ENCODE peak calls at places on chromosomes 13 and 19, in eight cellular contexts. L, F, H, Y, I, M, G and R are unnamed samples.

GRCh38 chr13:82654143-82654542 is 1228.1 kb downstream of the SLITRK1 start:
- DNase-seq in H (no peak), G (no peak), Y (no peak), M (no peak), I (no peak), L (no peak), F (no peak), R (no peak)

GRCh38 chr19:33671211-33671610 is 49.5 kb downstream of the CHST8 start:
- DNase-seq in H (no peak), Y (no peak), G (no peak), F (no peak), I (no peak), M (no peak), L (peak; percentile 33), R (peak; percentile 54)

GRCh38 chr19:35641515-35642151 is at the start of gene ETV2:
- DNase-seq in G (peak; percentile 63), I (no peak), M (no peak), L (no peak), F (peak; percentile 25), Y (no peak), H (peak; percentile 40), R (no peak)

GRCh38 chr19:8403098-8403819 is 9.8 kb upstream of the MARCHF2 start:
- DNase-seq in L (no peak), H (no peak), G (no peak), M (no peak), F (no peak), Y (no peak), I (no peak), R (no peak)

GRCh38 chr13:20127263-20127562 is 33.6 kb downstream of the GJA3 start:
- DNase-seq in H (no peak), L (peak; percentile 73), Y (no peak), I (no peak), F (no peak), M (no peak), G (peak; percentile 10), R (no peak)

GRCh38 chr13:100131863-100132574 is 43.1 kb downstream of the PCCA start:
- DNase-seq in H (peak; percentile 97), F (peak; percentile 97), I (peak; percentile 81), L (no peak), M (peak; percentile 23), G (peak; percentile 89), Y (peak; percentile 89), R (no peak)

GRCh38 chr19:4059931-4060620 is 6.6 kb downstream of the ZBTB7A start:
- DNase-seq in F (peak; percentile 74), G (peak; percentile 54), H (no peak), M (no peak), L (peak; percentile 77), I (no peak), Y (peak; percentile 83), R (no peak)

GRCh38 chr13:79149210-79149609 is 256.8 kb downstream of the RBM26 start:
- DNase-seq in M (no peak), L (no peak), Y (no peak), H (no peak), I (no peak), G (no peak), F (no peak), R (no peak)

GRCh38 chr13:65378943-65379519 is 1851.1 kb downstream of the PCDH9 start:
- DNase-seq in G (peak; percentile 35), Y (no peak), H (peak; percentile 10), M (no peak), F (peak; percentile 11), L (no peak), I (peak; percentile 37), R (no peak)

GRCh38 chr19:1265611-1266115 is 3.5 kb upstream of the CIRBP start:
- DNase-seq in L (peak; percentile 93), Y (peak; percentile 67), H (peak; percentile 38), I (peak; percentile 62), F (peak; percentile 92), M (no peak), G (peak; percentile 66), R (peak; percentile 93)

GRCh38 chr19:6060600-6061391 is 49.5 kb downstream of the RFX2 start:
- DNase-seq in M (no peak), G (peak; percentile 23), H (peak; percentile 61), I (peak; percentile 56), F (peak; percentile 17), L (peak; percentile 77), Y (peak; percentile 87), R (peak; percentile 80)

GRCh38 chr19:33248553-33248953 is 22.9 kb upstream of the SLC7A10 start:
- DNase-seq in I (no peak), H (no peak), L (no peak), G (no peak), Y (no peak), F (no peak), M (no peak), R (no peak)

GRCh38 chr13:83620535-83621220 is 261.6 kb downstream of the SLITRK1 start:
- DNase-seq in G (peak; percentile 62), Y (peak; percentile 68), I (peak; percentile 45), H (no peak), M (peak; percentile 1), F (peak; percentile 54), L (no peak), R (no peak)

GRCh38 chr13:32409561-32410440 is 18.1 kb downstream of the N4BP2L1 start:
- DNase-seq in Y (no peak), H (peak; percentile 11), I (peak; percentile 63), G (peak; percentile 82), L (no peak), F (peak; percentile 87), M (no peak), R (no peak)

GRCh38 chr13:98487016-98487415 is 89.9 kb downstream of the STK24 start:
- DNase-seq in Y (no peak), G (no peak), M (no peak), I (no peak), H (no peak), L (no peak), F (no peak), R (no peak)

GRCh38 chr19:6811906-6812305 is 39.4 kb downstream of the VAV1 start:
- DNase-seq in G (peak; percentile 83), Y (peak; percentile 65), L (no peak), I (peak; percentile 16), M (no peak), F (peak; percentile 88), H (peak; percentile 60), R (no peak)

GRCh38 chr19:5958074-5958850 is 19.7 kb downstream of the RANBP3 start:
- DNase-seq in M (no peak), H (no peak), F (no peak), G (no peak), Y (no peak), L (no peak), I (no peak), R (no peak)

GRCh38 chr19:16825312-16826168 is 3.7 kb upstream of the SIN3B start:
- DNase-seq in G (peak; percentile 71), I (peak; percentile 87), Y (peak; percentile 48), L (no peak), F (peak; percentile 59), H (peak; percentile 55), M (peak; percentile 51), R (no peak)

DNA sequence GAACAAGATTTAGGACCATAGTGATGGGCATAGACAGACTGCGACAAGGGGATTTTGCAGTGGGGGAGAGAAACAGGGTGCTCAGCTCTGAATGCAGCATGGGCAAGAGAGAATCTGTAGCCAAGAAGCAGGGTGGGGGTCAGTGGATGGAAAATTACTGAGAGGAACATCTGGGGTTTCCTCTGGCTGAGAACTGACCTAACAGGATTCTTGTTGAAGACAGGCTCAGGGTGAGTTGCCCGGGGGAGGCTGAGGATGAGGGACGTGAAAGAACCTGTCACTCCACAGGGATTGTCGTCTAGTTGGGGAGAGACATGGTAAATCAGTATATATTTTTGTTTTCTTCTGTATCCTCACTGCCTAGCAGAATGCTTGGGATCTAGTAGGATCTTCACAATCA is 118.7 kb upstream of the PEG3 start:
- DNase-seq in L (no peak), I (no peak), H (no peak), G (no peak), F (no peak), Y (no peak), M (no peak), R (no peak)
- TF ChIP-seq CTCF in L (no peak), I (no peak), H (no peak), G (no peak), F (no peak), Y (no peak), M (no peak), R (no peak)

DNA sequence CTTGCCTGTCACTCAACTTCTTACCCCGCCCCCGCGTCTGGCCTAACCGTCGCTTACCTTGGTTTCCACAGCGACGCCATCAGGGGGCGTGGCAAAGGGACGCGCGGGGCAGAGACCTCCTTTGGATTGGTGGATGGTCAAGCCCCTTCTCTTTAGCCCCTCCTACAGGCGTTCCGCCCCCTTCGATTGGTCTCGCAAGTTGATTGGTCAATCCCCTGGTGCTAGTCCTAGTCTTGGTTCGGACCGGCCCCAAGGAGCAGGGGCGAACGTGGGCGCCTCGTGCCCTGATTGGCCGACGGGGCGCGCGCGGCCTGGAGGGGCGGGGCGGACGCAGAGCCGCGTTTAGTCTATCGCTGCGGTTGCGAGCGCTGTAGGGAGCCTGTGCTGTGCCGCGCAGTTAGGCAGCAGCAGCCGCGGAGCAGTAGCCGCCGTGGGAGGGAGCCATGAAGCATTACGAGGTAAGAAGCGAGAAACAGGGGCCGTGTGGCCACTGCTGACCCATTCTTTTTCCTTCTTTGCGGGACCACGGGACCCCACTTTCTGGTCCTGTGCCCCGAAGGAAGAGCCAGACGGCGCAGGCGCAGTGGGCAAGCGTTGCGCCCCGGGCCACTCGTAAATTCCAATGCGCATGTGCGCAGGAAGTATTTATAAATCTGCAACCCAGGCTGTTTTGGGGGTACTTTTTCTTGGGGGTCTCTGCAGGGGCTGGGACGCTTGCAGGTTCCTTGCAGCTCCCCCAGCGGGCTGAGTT is at the start of gene TECR:
- DNase-seq in I (peak; percentile 100), M (peak; percentile 100), G (peak; percentile 100), F (peak; percentile 100), Y (peak; percentile 100), H (peak; percentile 100), L (peak; percentile 100), R (peak; percentile 100)
- TF ChIP-seq CTCF in I (no peak), M (no peak), G (no peak), F (no peak), Y (peak; percentile 4), H (no peak), L (no peak), R (no peak)

DNA sequence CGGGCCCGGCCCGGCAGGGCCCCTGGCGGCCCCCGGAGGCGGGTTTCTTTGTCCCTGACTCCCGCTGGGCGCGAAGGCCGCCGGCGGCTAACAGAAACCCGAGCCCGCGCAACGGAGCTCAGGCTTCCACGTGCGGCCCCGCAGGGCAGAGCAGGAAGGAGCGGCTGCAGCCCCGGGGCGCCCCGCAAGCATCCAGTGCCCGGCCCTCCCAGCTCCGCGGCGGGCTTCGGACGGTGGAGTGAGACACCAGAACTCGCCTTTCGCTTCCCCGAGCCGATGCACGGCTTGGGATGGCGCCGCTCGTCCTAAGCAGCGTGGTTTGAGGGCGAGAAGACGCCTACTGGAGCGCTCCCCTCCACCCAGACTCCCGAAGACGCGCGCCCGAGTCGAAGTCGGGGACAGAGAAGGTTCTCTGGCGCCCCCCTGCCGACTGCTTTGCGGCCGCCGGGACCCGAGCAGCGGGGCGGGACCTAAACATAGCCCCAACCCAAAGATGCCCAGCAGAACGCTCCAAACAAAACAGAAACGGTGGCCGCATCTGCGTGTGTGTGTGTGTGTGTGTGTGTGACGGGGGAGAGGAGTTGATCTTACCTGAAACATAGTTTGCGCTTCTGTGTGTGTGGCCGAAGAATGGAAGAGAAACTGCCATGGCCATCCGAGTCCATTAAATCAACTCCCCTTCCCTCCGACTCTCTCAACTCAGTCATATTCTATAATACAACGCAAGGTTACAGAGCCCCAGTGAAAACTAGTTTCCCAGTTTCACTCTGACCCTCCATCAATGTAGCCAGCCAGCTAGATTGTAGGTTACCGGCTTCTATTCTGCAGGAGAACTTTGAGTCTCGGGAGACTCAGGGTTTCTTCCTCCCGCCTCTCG is 629 bp upstream of the FGF9 start:
- DNase-seq in M (no peak), L (no peak), F (peak; percentile 58), G (peak; percentile 42), I (peak; percentile 73), Y (peak; percentile 68), H (peak; percentile 54), R (no peak)
- TF ChIP-seq CTCF in M (peak; percentile 24), L (no peak), F (peak; percentile 6), G (no peak), I (peak; percentile 5), Y (peak; percentile 31), H (peak; percentile 38), R (peak; percentile 23)

GRCh38 chr19:53612762-53613526 is 18.9 kb upstream of the DPRX start:
- DNase-seq in Y (no peak), L (no peak), G (no peak), I (no peak), M (no peak), H (no peak), F (no peak), R (no peak)
- TF ChIP-seq CTCF in Y (no peak), L (no peak), G (no peak), I (no peak), M (no peak), H (no peak), F (no peak), R (no peak)